ENCODE peak calls at places on chromosome 19, in six cellular contexts. Y, L, I, B, X and T are unnamed samples.

GRCh38 chr19:13017306-13018036 is 22.2 kb downstream of the NFIX start:
- DNase-seq in Y (no peak), L (no peak), X (no peak), B (no peak), I (no peak), T (no peak)

GRCh38 chr19:46480409-46480808 is 9.0 kb upstream of the PNMA8A start:
- DNase-seq in B (peak; percentile 36), X (no peak), I (no peak), Y (no peak), L (no peak), T (no peak)

GRCh38 chr19:2532252-2533071 is 56.5 kb downstream of the GADD45B start:
- DNase-seq in B (peak; percentile 45), L (no peak), Y (no peak), I (no peak), X (no peak), T (no peak)

GRCh38 chr19:23565256-23565655 is 121.8 kb downstream of the ZNF675 start:
- DNase-seq in Y (no peak), B (no peak), L (no peak), I (no peak), X (no peak), T (no peak)

GRCh38 chr19:11019262-11019661 is 58.4 kb downstream of the SMARCA4 start:
- DNase-seq in X (no peak), B (no peak), I (no peak), L (no peak), Y (no peak), T (no peak)

GRCh38 chr19:55697069-55697440 is 22.0 kb downstream of the EPN1 start:
- DNase-seq in I (no peak), Y (no peak), X (no peak), L (no peak), B (no peak), T (no peak)

GRCh38 chr19:15780595-15781418 is 6.7 kb upstream of the OR10H5 start:
- DNase-seq in I (no peak), L (no peak), B (no peak), X (no peak), Y (no peak), T (no peak)

GRCh38 chr19:51980116-51980736 is 6.4 kb downstream of the ZNF350 start:
- DNase-seq in I (no peak), X (no peak), L (no peak), Y (no peak), B (no peak), T (no peak)